ENCODE peak calls at places on chromosomes 12 and 14, in four cellular contexts. M is neural crest cell, K is psoas muscle, O is HFFc6. T is an unnamed sample.

GRCh38 chr12:80064269-80064668 is 35.1 kb upstream of the OTOGL start:
- DNase-seq in O (peak), K (no peak), M (no peak), T (no peak)

GRCh38 chr12:1993871-1994371 is 10.3 kb downstream of the DCP1B start:
- DNase-seq in K (no peak), O (peak), M (no peak), T (no peak)

GRCh38 chr12:132872975-132873421 is 14.4 kb downstream of the CHFR start:
- DNase-seq in M (no peak), O (no peak), K (no peak), T (no peak)

GRCh38 chr12:105933671-105934665 is 204.8 kb downstream of the NUAK1 start:
- DNase-seq in M (no peak), O (peak), K (peak), T (no peak)

GRCh38 chr12:64800640-64801039 is 23.8 kb upstream of the TBC1D30 start:
- DNase-seq in O (no peak), M (no peak), K (no peak), T (no peak)

GRCh38 chr12:102120564-102120873 is 536 bp downstream of the PARPBP start:
- DNase-seq in M (no peak), K (no peak), O (no peak), T (no peak)

GRCh38 chr14:57326253-57326652 is 57.5 kb downstream of the AP5M1 start:
- DNase-seq in M (no peak), K (no peak), O (no peak), T (no peak)

GRCh38 chr14:102690509-102691286 is 86.6 kb upstream of the TRAF3 start:
- DNase-seq in M (no peak), O (no peak), K (no peak), T (no peak)

GRCh38 chr14:90784621-90785270 is 31.5 kb downstream of the TTC7B start:
- DNase-seq in O (no peak), M (no peak), K (no peak), T (no peak)

GRCh38 chr14:75204106-75204505 is 27.7 kb upstream of the TMED10 start:
- DNase-seq in O (peak), K (no peak), M (no peak), T (no peak)

GRCh38 chr12:1594045-1594294 is 411 bp downstream of the FBXL14 start:
- DNase-seq in O (peak), K (peak), M (no peak), T (no peak)

GRCh38 chr12:129629901-129630300 is 273.9 kb downstream of the TMEM132D start:
- DNase-seq in M (no peak), K (no peak), O (no peak), T (no peak)

GRCh38 chr12:64633186-64633939 is 23.1 kb downstream of the RASSF3 start:
- DNase-seq in M (no peak), O (no peak), K (no peak), T (no peak)

GRCh38 chr12:12365931-12366431 is 9.1 kb downstream of the BORCS5 start:
- DNase-seq in K (no peak), M (no peak), O (no peak), T (no peak)

GRCh38 chr12:11765817-11766794 is 116.6 kb downstream of the ETV6 start:
- DNase-seq in K (no peak), M (no peak), O (peak), T (peak)

GRCh38 chr12:52415870-52416750 is 10.0 kb upstream of the KRT82 start:
- DNase-seq in K (peak), M (no peak), O (peak), T (no peak)

GRCh38 chr14:77301103-77301502 is 19.6 kb downstream of the POMT2 start:
- DNase-seq in O (peak), K (peak), M (peak), T (peak)

GRCh38 chr14:96176811-96177211 is 27.8 kb upstream of the BDKRB2 start:
- DNase-seq in K (peak), O (peak), M (no peak), T (peak)

GRCh38 chr14:73567951-73568885 is 795 bp upstream of the ACOT2 start:
- DNase-seq in O (peak), K (no peak), M (no peak), T (no peak)

GRCh38 chr14:74967618-74968017 is 12.2 kb upstream of the PGF start:
- DNase-seq in O (no peak), K (no peak), M (no peak), T (no peak)

GRCh38 chr12:46921754-46922113 is 95.9 kb upstream of the SLC38A4 start:
- DNase-seq in M (no peak), K (no peak), O (peak), T (no peak)

GRCh38 chr12:118356809-118357326 is 15.8 kb downstream of the TAOK3 start:
- DNase-seq in M (no peak), K (no peak), O (peak), T (no peak)

GRCh38 chr12:109925185-109925835 is 25.2 kb downstream of the TCHP start:
- DNase-seq in O (no peak), K (no peak), M (no peak), T (no peak)

GRCh38 chr14:103126873-103127304 is 3.6 kb downstream of the TNFAIP2 start:
- DNase-seq in K (peak), O (no peak), M (peak), T (peak)

GRCh38 chr12:103877934-103878510 is 37.0 kb upstream of the NT5DC3 start:
- DNase-seq in K (peak), M (peak), O (peak), T (peak)

GRCh38 chr12:69007166-69007857 is 74.3 kb upstream of the CPM start:
- DNase-seq in K (no peak), O (peak), M (no peak), T (no peak)

GRCh38 chr14:91349481-91350074 is 68.0 kb downstream of the CCDC88C start:
- DNase-seq in K (no peak), O (no peak), M (no peak), T (no peak)

GRCh38 chr14:29601559-29602109 is 326.0 kb downstream of the PRKD1 start:
- DNase-seq in M (no peak), K (no peak), O (no peak), T (no peak)

GRCh38 chr12:114770323-114770722 is 86.3 kb upstream of the TBX3 start:
- DNase-seq in K (no peak), O (no peak), M (no peak), T (no peak)

GRCh38 chr12:19402211-19402610 is 37.1 kb upstream of the AEBP2 start:
- DNase-seq in M (no peak), K (no peak), O (no peak), T (no peak)

GRCh38 chr12:40253936-40254335 is 29.1 kb downstream of the LRRK2 start:
- DNase-seq in M (no peak), K (no peak), O (no peak), T (no peak)

GRCh38 chr14:101333335-101334280 is 227.7 kb upstream of the DIO3 start:
- DNase-seq in K (no peak), M (no peak), O (no peak), T (no peak)

GRCh38 chr14:100723135-100723883 is 3.4 kb upstream of the DLK1 start:
- DNase-seq in M (no peak), O (no peak), K (no peak), T (no peak)

DNA sequence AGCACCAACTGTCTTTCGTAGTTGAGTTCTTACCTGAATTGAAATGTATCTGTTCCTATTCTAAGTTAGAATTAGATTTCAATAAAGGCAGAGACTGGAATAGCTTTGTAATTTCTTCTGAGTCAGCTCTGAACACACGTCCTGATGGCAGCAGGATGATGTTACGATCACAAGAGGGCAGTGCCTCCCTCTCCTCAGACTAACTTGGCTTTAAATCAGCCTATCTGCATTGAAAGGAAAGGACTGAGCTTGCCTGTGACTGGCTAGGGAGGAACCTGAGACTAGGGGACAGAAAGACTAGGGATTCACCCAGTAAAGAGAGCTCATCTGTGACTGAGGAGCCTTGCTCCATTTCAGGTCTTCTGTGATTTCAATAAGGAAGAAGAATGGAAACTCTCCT is 323.7 kb upstream of the OR4E1 start:
- DNase-seq in K (no peak), M (no peak), O (no peak), T (no peak)
- TF ChIP-seq CTCF in K (no peak), M (peak), O (no peak), T (no peak)

DNA sequence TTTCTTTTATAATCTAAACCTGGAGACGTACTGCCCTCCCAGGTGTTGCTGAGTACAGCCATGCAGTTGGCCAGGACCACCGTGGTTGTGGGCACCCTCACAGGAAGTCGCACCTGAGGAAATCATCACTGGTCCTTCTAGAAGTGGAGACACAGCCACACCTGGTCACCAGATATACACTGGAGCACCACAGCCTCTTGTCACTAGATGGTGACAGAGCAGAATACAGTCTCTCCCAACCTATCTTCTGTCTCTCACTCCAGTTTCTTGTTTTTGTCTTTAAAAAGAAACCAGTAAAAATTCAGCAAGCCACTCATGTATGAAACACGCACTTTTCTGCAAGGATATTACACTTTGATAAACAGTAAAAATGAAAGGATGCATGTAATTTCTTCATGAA is 43.1 kb upstream of the GPHB5 start:
- DNase-seq in M (no peak), O (no peak), K (no peak), T (no peak)
- TF ChIP-seq CTCF in M (no peak), O (no peak), K (no peak), T (no peak)

GRCh38 chr14:44154446-44154845 is 352.6 kb downstream of the FSCB start:
- DNase-seq in M (no peak), K (no peak), O (no peak), T (no peak)

GRCh38 chr14:44154889-44155288 is 352.2 kb downstream of the FSCB start:
- DNase-seq in O (no peak), M (no peak), K (no peak), T (no peak)

GRCh38 chr14:44151120-44151519 is 356.0 kb downstream of the FSCB start:
- DNase-seq in K (no peak), M (no peak), O (no peak), T (no peak)

GRCh38 chr14:44149597-44149996 is 357.5 kb downstream of the FSCB start:
- DNase-seq in K (no peak), O (no peak), M (peak), T (no peak)
- TF ChIP-seq CTCF in K (no peak), O (no peak), M (peak), T (no peak)

GRCh38 chr14:50335389-50335788 is 23.3 kb downstream of the DMAC2L start:
- DNase-seq in M (peak), O (peak), K (peak), T (no peak)

GRCh38 chr14:50336428-50336827 is 24.3 kb downstream of the DMAC2L start:
- DNase-seq in O (no peak), M (no peak), K (no peak), T (no peak)

GRCh38 chr14:50333010-50333409 is 20.9 kb downstream of the DMAC2L start:
- DNase-seq in M (no peak), O (peak), K (peak), T (no peak)

GRCh38 chr14:50335989-50336391 is 23.9 kb downstream of the DMAC2L start:
- DNase-seq in K (peak), M (peak), O (no peak), T (no peak)

GRCh38 chr14:50334211-50334610 is 22.1 kb downstream of the DMAC2L start:
- DNase-seq in O (no peak), M (no peak), K (no peak), T (no peak)
- TF ChIP-seq CTCF in O (no peak), M (no peak), K (no peak), T (no peak)

GRCh38 chr14:60515696-60516284 is 6.8 kb downstream of the SIX6 start:
- DNase-seq in K (no peak), O (no peak), M (peak), T (peak)
- TF ChIP-seq CTCF in K (no peak), O (no peak), M (no peak), T (no peak)

GRCh38 chr14:80475074-80475473 is 263.8 kb upstream of the DIO2 start:
- DNase-seq in K (no peak), M (no peak), O (peak), T (no peak)
- TF ChIP-seq CTCF in K (no peak), M (no peak), O (no peak), T (no peak)

DNA sequence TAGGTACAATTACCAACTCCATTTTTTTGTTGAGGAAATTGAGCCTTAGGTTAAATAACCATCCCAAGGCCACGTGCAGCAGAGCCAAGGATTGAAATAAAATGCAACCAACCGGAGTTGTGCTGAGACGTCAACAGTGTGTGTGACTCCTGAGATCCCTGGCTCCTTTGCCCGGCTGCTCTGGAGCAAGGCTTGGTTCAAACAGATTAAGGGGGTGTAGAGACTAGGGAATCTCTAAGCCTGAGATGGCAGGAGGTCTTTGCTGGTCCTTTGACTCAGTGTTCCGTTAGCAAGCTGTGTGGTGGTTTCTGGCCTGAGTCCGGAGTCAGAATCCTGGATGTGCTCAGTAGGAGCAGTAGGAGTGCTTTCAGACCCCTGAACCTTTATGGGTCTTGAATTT is 1.4 kb upstream of the SLC8A3 start:
- DNase-seq in M (no peak), O (no peak), K (no peak), T (no peak)
- TF ChIP-seq CTCF in M (no peak), O (no peak), K (no peak), T (no peak)

DNA sequence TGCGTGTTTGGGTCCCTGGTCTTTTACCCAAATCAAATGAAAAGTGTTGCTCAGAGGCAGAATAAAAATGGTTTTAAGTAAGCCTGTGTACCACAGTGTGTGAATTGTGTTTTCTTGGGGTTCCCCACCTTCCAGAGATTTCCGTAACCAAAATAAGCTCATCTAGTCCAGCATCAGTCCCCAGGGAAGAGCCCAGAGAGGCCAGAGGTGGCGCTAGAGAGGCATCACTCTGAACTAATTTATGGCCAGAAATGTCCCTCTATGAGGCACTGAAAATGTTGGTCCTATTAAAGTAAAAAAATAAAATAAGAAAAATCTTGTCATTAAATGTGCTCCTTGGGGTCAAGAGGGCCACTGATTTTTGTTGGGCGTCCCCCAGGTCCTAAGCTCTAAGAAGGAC is 24.9 kb upstream of the PRKAB1 start:
- DNase-seq in O (no peak), M (no peak), K (no peak), T (no peak)
- TF ChIP-seq CTCF in O (peak), M (peak), K (peak), T (no peak)

DNA sequence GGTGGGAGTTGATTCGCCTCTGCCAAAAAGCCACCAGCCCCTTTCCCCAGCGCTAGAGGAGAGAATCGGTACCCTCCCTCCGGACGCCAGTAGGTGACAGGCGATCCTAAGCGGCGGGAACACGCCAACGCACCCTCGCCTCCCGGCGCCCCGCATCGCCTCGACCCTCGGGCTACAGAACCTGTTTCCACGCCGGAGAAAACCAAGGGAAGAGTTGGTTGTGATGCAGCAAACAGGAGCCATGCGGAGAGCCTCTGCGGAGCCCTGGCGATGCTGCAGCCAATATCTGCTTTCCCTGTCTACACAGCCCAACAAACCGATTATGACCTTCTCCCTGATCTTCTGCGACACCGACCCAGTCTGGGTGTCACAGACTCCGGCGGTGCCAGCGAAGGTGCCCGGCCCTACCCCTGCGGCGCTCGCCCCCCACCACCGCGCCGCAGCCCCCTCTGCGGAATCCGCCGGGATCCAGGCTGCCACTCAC is 523 bp downstream of the PRICKLE1 start:
- DNase-seq in O (no peak), M (peak), K (peak), T (peak)
- TF ChIP-seq CTCF in O (peak), M (peak), K (peak), T (no peak)

T was measured in mesothelial cell of epicardium.